ENCODE peak calls at places on chromosome 18, in nine cellular contexts. A is left ventricle myocardium inferior, F is spleen, K is trophoblast cell, V is heart left ventricle, D is colonic mucosa, J is RWPE2, I is upper lobe of right lung, N is mammary epithelial cell. R is an unnamed sample.

GRCh38 chr18:56388571-56388970 is 249.8 kb downstream of the TXNL1 start:
- DNase-seq in A (no peak), F (no peak), K (no peak), V (no peak), D (no peak), J (no peak), I (no peak), N (no peak), R (no peak)

GRCh38 chr18:74197705-74198341 is 49.5 kb downstream of the TIMM21 start:
- DNase-seq in A (no peak), F (no peak), K (no peak), V (no peak), D (peak; percentile 56), J (no peak), I (peak; percentile 73), N (no peak), R (no peak)

GRCh38 chr18:3889803-3890202 is 439.8 kb downstream of the TGIF1 start:
- DNase-seq in A (no peak), F (no peak), K (no peak), V (peak; percentile 26), D (no peak), J (no peak), I (no peak), N (peak; percentile 67), R (no peak)

GRCh38 chr18:42742474-42742873 is 373.0 kb downstream of the RIT2 start:
- DNase-seq in A (no peak), F (no peak), K (no peak), V (no peak), D (no peak), J (no peak), I (no peak), N (no peak), R (no peak)

GRCh38 chr18:37537868-37538525 is 27.6 kb downstream of the CELF4 start:
- DNase-seq in A (peak; percentile 72), F (peak; percentile 85), K (peak; percentile 78), V (peak; percentile 78), D (peak; percentile 58), J (no peak), I (peak; percentile 85), N (peak; percentile 37), R (no peak)

GRCh38 chr18:45255142-45255890 is 360.0 kb upstream of the SLC14A2 start:
- DNase-seq in A (no peak), F (no peak), K (peak; percentile 14), V (peak; percentile 29), D (no peak), J (no peak), I (no peak), N (peak; percentile 45), R (no peak)

GRCh38 chr18:79516441-79516931 is 120.8 kb downstream of the NFATC1 start:
- DNase-seq in A (no peak), F (peak; percentile 69), K (no peak), V (no peak), D (peak; percentile 8), J (peak; percentile 19), I (peak; percentile 43), N (no peak), R (peak; percentile 49)

GRCh38 chr18:5824370-5824984 is 70.8 kb downstream of the TMEM200C start:
- DNase-seq in A (no peak), F (no peak), K (no peak), V (no peak), D (no peak), J (no peak), I (no peak), N (no peak), R (no peak)

GRCh38 chr18:32308493-32309120 is 118.8 kb downstream of the MEP1B start:
- DNase-seq in A (no peak), F (no peak), K (peak; percentile 49), V (no peak), D (no peak), J (no peak), I (no peak), N (peak; percentile 85), R (no peak)

GRCh38 chr18:31609886-31610646 is 18.4 kb downstream of the TTR start:
- DNase-seq in A (no peak), F (no peak), K (no peak), V (no peak), D (no peak), J (no peak), I (no peak), N (no peak), R (no peak)

DNA sequence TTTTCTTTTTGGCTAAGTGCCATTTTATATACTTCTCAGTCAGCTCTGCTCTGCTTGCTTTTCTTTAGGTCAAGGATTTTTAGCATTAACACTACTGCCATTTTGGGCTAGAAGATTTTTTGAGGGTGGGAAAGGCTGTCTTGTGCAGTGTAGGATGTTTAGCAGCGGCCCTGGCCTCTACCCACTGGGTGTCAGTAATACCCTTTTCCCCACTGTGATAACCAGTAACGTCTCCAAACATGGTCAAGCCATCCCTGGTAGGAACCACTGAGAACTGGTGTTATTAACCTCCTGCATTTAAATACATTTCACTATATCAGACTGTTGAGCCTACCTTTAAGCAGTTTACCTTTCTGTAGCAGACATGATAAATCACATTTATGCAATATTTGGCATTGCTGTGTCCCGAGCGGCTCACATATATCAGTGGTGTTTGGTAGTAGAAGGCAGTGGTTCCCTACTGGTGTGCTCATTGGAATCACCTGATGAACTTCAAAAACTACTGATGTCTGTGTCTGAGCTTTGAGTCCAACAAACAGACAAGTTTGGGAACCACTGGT is 70.5 kb downstream of the CEP192 start:
- DNase-seq in A (no peak), F (no peak), K (no peak), V (no peak), D (no peak), J (no peak), I (no peak), N (no peak), R (no peak)
- H3K36me3 ChIP-seq in A (peaks cover 44% of the 10 kb centered on the region), F (peaks cover 62% of the 10 kb centered on the region), K (peaks cover 8% of the 10 kb centered on the region), V (peaks cover 68% of the 10 kb centered on the region), D (peaks cover under 1% of the 10 kb centered on the region), J (peaks cover 72% of the 10 kb centered on the region), I (peaks cover 52% of the 10 kb centered on the region), N (peaks cover 9% of the 10 kb centered on the region), R (peaks cover 24% of the 10 kb centered on the region)

DNA sequence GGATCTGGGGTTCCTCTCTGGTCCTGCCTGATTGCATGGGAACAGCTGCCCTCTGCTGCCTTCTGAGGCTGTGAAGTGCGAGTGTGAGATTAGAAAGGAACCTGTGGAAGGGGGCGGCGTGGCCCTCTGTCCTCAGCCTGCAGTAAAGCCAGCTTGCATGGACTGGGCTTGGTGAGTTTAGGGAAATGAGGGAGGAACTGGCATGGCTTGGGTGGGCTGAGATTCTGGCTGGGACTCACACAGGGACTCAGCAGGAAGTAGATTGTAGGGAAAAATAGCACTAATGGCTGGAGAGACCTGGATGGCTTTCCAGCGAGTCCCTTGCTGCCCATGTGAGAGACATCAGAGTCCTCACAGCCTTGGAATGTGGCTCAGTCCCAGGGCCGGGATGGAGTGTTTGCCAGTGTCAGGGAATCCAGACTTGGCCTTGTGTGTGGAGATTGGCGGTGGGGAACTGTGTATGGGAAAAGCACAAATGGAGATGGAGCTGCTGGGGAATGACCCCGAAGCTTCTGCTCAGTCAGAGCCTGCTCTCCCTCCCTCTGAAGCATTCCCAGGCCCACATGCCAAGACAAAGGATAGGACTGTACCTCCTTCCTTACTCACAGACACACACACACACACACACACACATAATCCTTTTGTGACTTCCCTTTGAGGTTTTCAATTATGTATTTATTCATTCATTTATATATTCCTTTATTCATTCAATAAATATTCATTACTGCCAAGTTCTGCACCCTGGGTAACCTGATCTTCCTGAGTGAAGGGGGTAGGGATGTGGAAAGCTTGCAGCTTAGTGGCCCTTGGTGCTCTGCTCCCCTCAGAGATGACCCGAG is 115.4 kb downstream of the ACAA2 start:
- DNase-seq in A (peak; percentile 27), F (no peak), K (no peak), V (peak; percentile 45), D (no peak), J (no peak), I (no peak), N (peak; percentile 26), R (peak; percentile 71)
- H3K4me3 ChIP-seq in A (no peak overlapping the region), F (no peak overlapping the region), K (no peak overlapping the region), V (no peak overlapping the region), D (no peak overlapping the region), J (no peak overlapping the region), I (no peak overlapping the region), N (no peak overlapping the region), R (no peak overlapping the region)

DNA sequence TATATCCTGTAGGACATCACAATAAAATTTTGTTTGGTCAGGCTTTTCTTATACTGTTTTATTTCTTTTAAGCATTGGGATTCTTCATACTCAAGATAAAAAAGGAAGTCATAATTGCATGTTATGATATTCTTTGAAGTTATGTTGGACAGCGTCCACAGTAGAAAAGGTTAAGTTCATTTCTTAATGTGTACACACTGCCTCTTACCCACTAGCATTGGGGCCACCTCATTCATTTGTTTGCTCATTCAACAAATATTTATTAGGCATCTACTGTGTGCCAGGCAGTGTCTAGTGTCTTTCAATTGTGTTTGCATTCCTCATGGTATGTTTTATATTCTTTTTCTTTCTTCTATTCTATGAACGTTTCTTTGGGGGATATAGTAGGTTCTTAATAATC is 70.2 kb downstream of the PTPRM start:
- DNase-seq in A (no peak), F (no peak), K (no peak), V (no peak), D (no peak), J (no peak), I (no peak), N (no peak), R (no peak)
- H3K36me3 ChIP-seq in A (no peaks in the 10 kb centered on the region), F (no peaks in the 10 kb centered on the region), K (no peaks in the 10 kb centered on the region), V (no peaks in the 10 kb centered on the region), D (no peaks in the 10 kb centered on the region), J (no peaks in the 10 kb centered on the region), I (no peaks in the 10 kb centered on the region), N (no peaks in the 10 kb centered on the region), R (no peaks in the 10 kb centered on the region)

GRCh38 chr18:62938451-62938850 is 223.1 kb downstream of the PHLPP1 start:
- DNase-seq in A (no peak), F (no peak), K (no peak), V (no peak), D (no peak), J (no peak), I (no peak), N (no peak), R (no peak)

GRCh38 chr18:62938006-62938405 is 222.7 kb downstream of the PHLPP1 start:
- DNase-seq in A (no peak), F (no peak), K (no peak), V (no peak), D (no peak), J (no peak), I (no peak), N (no peak), R (no peak)

GRCh38 chr18:62939925-62940324 is 224.6 kb downstream of the PHLPP1 start:
- DNase-seq in A (no peak), F (no peak), K (no peak), V (no peak), D (no peak), J (no peak), I (no peak), N (no peak), R (no peak)

GRCh38 chr18:62937065-62937464 is 221.7 kb downstream of the PHLPP1 start:
- DNase-seq in A (no peak), F (no peak), K (no peak), V (no peak), D (no peak), J (no peak), I (no peak), N (no peak), R (no peak)

DNA sequence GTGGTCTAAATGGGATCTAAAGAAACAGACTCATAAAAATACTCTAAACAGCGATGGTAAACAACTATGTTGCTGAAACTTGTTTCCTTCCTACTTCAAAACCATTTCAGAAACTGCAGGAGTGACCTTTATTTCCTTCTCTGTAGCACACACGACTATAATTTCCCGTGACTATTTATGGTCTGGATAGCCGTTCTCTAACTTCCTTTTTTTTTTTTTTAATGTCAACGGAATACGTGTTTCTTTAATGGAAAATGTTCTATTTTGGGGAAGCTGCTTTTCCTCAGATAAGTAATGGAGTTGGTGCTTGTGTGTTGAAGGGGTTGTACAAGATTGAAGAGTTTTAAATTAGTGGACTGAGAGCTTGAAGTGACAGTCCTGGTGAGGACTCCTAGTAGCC is 224.1 kb downstream of the PHLPP1 start:
- DNase-seq in A (no peak), F (no peak), K (no peak), V (no peak), D (no peak), J (no peak), I (no peak), N (no peak), R (no peak)
- H3K4me3 ChIP-seq in A (peak overlapping the region; percentile 14), F (no peak overlapping the region), K (no peak overlapping the region), V (no peak overlapping the region), D (no peak overlapping the region), J (no peak overlapping the region), I (no peak overlapping the region), N (no peak overlapping the region), R (no peak overlapping the region)